ENCODE peak calls at places on chromosomes 1 and 21, in six cellular contexts. I, H, X, Q, N and R are unnamed samples.

GRCh38 chr21:15520811-15521643 is 208.8 kb upstream of the USP25 start:
- DNase-seq in I (no peak), H (peak; percentile 40), X (no peak), Q (no peak), N (no peak), R (no peak)

GRCh38 chr1:68975534-68975933 is 478.7 kb upstream of the DEPDC1 start:
- DNase-seq in I (no peak), H (no peak), X (no peak), Q (no peak), N (no peak), R (no peak)

GRCh38 chr1:24535021-24535424 is 20.9 kb upstream of the NCMAP start:
- DNase-seq in I (peak; percentile 86), H (peak; percentile 31), X (no peak), Q (no peak), N (no peak), R (no peak)

GRCh38 chr1:164796916-164797315 is 237.9 kb downstream of the PBX1 start:
- DNase-seq in I (no peak), H (no peak), X (no peak), Q (no peak), N (no peak), R (no peak)

GRCh38 chr21:39645331-39645730 is 32.6 kb downstream of the B3GALT5 start:
- DNase-seq in I (no peak), H (no peak), X (no peak), Q (no peak), N (no peak), R (no peak)

GRCh38 chr1:15027515-15027948 is 126.0 kb upstream of the TMEM51 start:
- DNase-seq in I (peak; percentile 33), H (peak; percentile 61), X (peak; percentile 32), Q (peak; percentile 66), N (no peak), R (no peak)

GRCh38 chr1:206498685-206499084 is 8.6 kb upstream of the RASSF5 start:
- DNase-seq in I (no peak), H (no peak), X (no peak), Q (no peak), N (no peak), R (no peak)

GRCh38 chr1:203776636-203777035 is 11.7 kb downstream of the LAX1 start:
- DNase-seq in I (no peak), H (no peak), X (no peak), Q (no peak), N (no peak), R (no peak)

GRCh38 chr1:21124846-21125245 is 51.9 kb downstream of the EIF4G3 start:
- DNase-seq in I (no peak), H (no peak), X (no peak), Q (no peak), N (no peak), R (no peak)

GRCh38 chr21:15001113-15001512 is 63.7 kb downstream of the NRIP1 start:
- DNase-seq in I (no peak), H (no peak), X (no peak), Q (no peak), N (no peak), R (no peak)

GRCh38 chr1:153548722-153549695 is at the start of gene S100A3:
- DNase-seq in I (no peak), H (no peak), X (peak; percentile 73), Q (peak; percentile 92), N (no peak), R (peak; percentile 77)

GRCh38 chr1:183203094-183203493 is 17.0 kb downstream of the LAMC2 start:
- DNase-seq in I (no peak), H (no peak), X (no peak), Q (no peak), N (no peak), R (no peak)

GRCh38 chr21:35649186-35649585 is 411.1 kb downstream of the SETD4 start:
- DNase-seq in I (no peak), H (no peak), X (peak; percentile 9), Q (peak; percentile 39), N (no peak), R (no peak)

GRCh38 chr1:147850737-147851136 is 51.9 kb upstream of the GJA8 start:
- DNase-seq in I (no peak), H (no peak), X (no peak), Q (no peak), N (no peak), R (no peak)

GRCh38 chr1:45442272-45442671 is 48.7 kb downstream of the TESK2 start:
- DNase-seq in I (no peak), H (no peak), X (peak; percentile 25), Q (peak; percentile 57), N (no peak), R (no peak)

GRCh38 chr1:107359472-107360241 is 218.8 kb downstream of the NTNG1 start:
- DNase-seq in I (no peak), H (no peak), X (no peak), Q (no peak), N (no peak), R (no peak)

GRCh38 chr21:19322360-19322759 is 918.8 kb upstream of the TMPRSS15 start:
- DNase-seq in I (no peak), H (peak; percentile 28), X (no peak), Q (peak; percentile 11), N (no peak), R (no peak)

GRCh38 chr1:14949836-14950674 is 203.5 kb upstream of the TMEM51 start:
- DNase-seq in I (no peak), H (no peak), X (no peak), Q (no peak), N (no peak), R (no peak)

GRCh38 chr1:245084551-245084950 is 70.2 kb upstream of the KIF26B start:
- DNase-seq in I (no peak), H (no peak), X (no peak), Q (no peak), N (no peak), R (no peak)

GRCh38 chr1:37765937-37766664 is 1.2 kb upstream of the EPHA10 start:
- DNase-seq in I (peak; percentile 44), H (no peak), X (no peak), Q (no peak), N (peak; percentile 55), R (no peak)

GRCh38 chr1:172588296-172589291 is 55.6 kb downstream of the SUCO start:
- DNase-seq in I (peak; percentile 19), H (no peak), X (peak; percentile 58), Q (peak; percentile 82), N (no peak), R (peak; percentile 48)